ENCODE peak calls at places on chromosomes 2 and 18, in four cellular contexts. One of them, this sample, is unnamed.

GRCh38 chr18:62500174-62500573 is 22.7 kb upstream of the ZCCHC2 start:
- DNase-seq in K562: no peak
- DNase-seq in HepG2: no peak
- DNase-seq in GM12878: no peak
- DNase-seq in this sample: no peak

GRCh38 chr18:74060511-74061028 is 87.1 kb downstream of the FBXO15 start:
- DNase-seq in K562: no peak
- DNase-seq in HepG2: no peak
- DNase-seq in GM12878: no peak
- DNase-seq in this sample: no peak

GRCh38 chr18:52999633-53000032 is 659.6 kb downstream of the DCC start:
- DNase-seq in HepG2: no peak
- DNase-seq in GM12878: no peak
- DNase-seq in K562: no peak
- DNase-seq in this sample: no peak

GRCh38 chr2:60550151-60550983 is 3.1 kb downstream of the BCL11A start:
- DNase-seq in HepG2: peak; percentile 56
- DNase-seq in GM12878: no peak
- DNase-seq in K562: peak; percentile 44
- DNase-seq in this sample: peak; percentile 80

GRCh38 chr2:157777425-157777824 is 98.7 kb downstream of the ACVR1 start:
- DNase-seq in HepG2: peak; percentile 55
- DNase-seq in K562: peak; percentile 70
- DNase-seq in GM12878: no peak
- DNase-seq in this sample: peak; percentile 36

GRCh38 chr2:196480653-196481322 is 158.7 kb upstream of the CCDC150 start:
- DNase-seq in K562: no peak
- DNase-seq in HepG2: no peak
- DNase-seq in GM12878: no peak
- DNase-seq in this sample: no peak

GRCh38 chr2:224947566-224947965 is 94.7 kb downstream of the DOCK10 start:
- DNase-seq in K562: no peak
- DNase-seq in GM12878: no peak
- DNase-seq in HepG2: no peak
- DNase-seq in this sample: no peak

GRCh38 chr2:180621366-180621765 is 359.0 kb upstream of the UBE2E3 start:
- DNase-seq in HepG2: no peak
- DNase-seq in GM12878: no peak
- DNase-seq in K562: no peak
- DNase-seq in this sample: no peak

GRCh38 chr18:55607763-55608162 is 19.8 kb upstream of the TCF4 start:
- DNase-seq in HepG2: no peak
- DNase-seq in K562: no peak
- DNase-seq in GM12878: no peak
- DNase-seq in this sample: no peak

GRCh38 chr2:215749092-215749957 is 264.0 kb downstream of the MREG start:
- DNase-seq in GM12878: no peak
- DNase-seq in HepG2: peak; percentile 91
- DNase-seq in K562: no peak
- DNase-seq in this sample: no peak

GRCh38 chr2:64359892-64360657 is 93.9 kb upstream of the LGALSL start:
- DNase-seq in K562: peak; percentile 15
- DNase-seq in HepG2: peak; percentile 13
- DNase-seq in GM12878: no peak
- DNase-seq in this sample: peak; percentile 22

GRCh38 chr2:210169871-210170441 is 1.3 kb downstream of the KANSL1L start:
- DNase-seq in HepG2: peak; percentile 13
- DNase-seq in K562: no peak
- DNase-seq in GM12878: peak; percentile 30
- DNase-seq in this sample: no peak

GRCh38 chr2:239269173-239269865 is 131.5 kb downstream of the HDAC4 start:
- DNase-seq in GM12878: no peak
- DNase-seq in HepG2: no peak
- DNase-seq in K562: no peak
- DNase-seq in this sample: no peak

GRCh38 chr2:12168354-12169059 is 422.1 kb downstream of the LPIN1 start:
- DNase-seq in GM12878: no peak
- DNase-seq in HepG2: no peak
- DNase-seq in K562: no peak
- DNase-seq in this sample: no peak

GRCh38 chr2:132267372-132267771 is 105.6 kb upstream of the ANKRD30BL start:
- DNase-seq in K562: no peak
- DNase-seq in HepG2: no peak
- DNase-seq in GM12878: no peak
- DNase-seq in this sample: no peak

GRCh38 chr2:119263656-119264055 is 40.0 kb downstream of the STEAP3 start:
- DNase-seq in HepG2: no peak
- DNase-seq in GM12878: no peak
- DNase-seq in K562: no peak
- DNase-seq in this sample: no peak

GRCh38 chr2:86027196-86027912 is 78.3 kb downstream of the POLR1A start:
- DNase-seq in GM12878: no peak
- DNase-seq in K562: no peak
- DNase-seq in HepG2: no peak
- DNase-seq in this sample: no peak

GRCh38 chr2:233387225-233387624 is 32.9 kb downstream of the DGKD start:
- DNase-seq in GM12878: no peak
- DNase-seq in HepG2: no peak
- DNase-seq in K562: no peak
- DNase-seq in this sample: no peak

GRCh38 chr18:70044626-70045025 is 97.0 kb upstream of the CD226 start:
- DNase-seq in K562: no peak
- DNase-seq in HepG2: no peak
- DNase-seq in GM12878: no peak
- DNase-seq in this sample: no peak

GRCh38 chr2:172285010-172285621 is 142.3 kb upstream of the ITGA6 start:
- DNase-seq in GM12878: no peak
- DNase-seq in HepG2: no peak
- DNase-seq in K562: no peak
- DNase-seq in this sample: peak; percentile 58

GRCh38 chr2:64362562-64363026 is 91.4 kb upstream of the LGALSL start:
- DNase-seq in HepG2: no peak
- DNase-seq in GM12878: no peak
- DNase-seq in K562: no peak
- DNase-seq in this sample: no peak

GRCh38 chr2:198314559-198315153 is 510.3 kb downstream of the PLCL1 start:
- DNase-seq in GM12878: peak; percentile 4
- DNase-seq in K562: peak; percentile 6
- DNase-seq in HepG2: peak; percentile 39
- DNase-seq in this sample: no peak

GRCh38 chr2:39780825-39781600 is 2.0 kb upstream of the THUMPD2 start:
- DNase-seq in GM12878: no peak
- DNase-seq in HepG2: peak; percentile 32
- DNase-seq in K562: peak; percentile 44
- DNase-seq in this sample: no peak

GRCh38 chr2:134431837-134432437 is 178.1 kb downstream of the MGAT5 start:
- DNase-seq in HepG2: no peak
- DNase-seq in GM12878: no peak
- DNase-seq in K562: no peak
- DNase-seq in this sample: no peak

GRCh38 chr2:200408428-200409311 is 101.2 kb downstream of the KCTD18 start:
- DNase-seq in HepG2: peak; percentile 52
- DNase-seq in K562: peak; percentile 35
- DNase-seq in GM12878: no peak
- DNase-seq in this sample: no peak

GRCh38 chr2:120600335-120600734 is 135.3 kb upstream of the GLI2 start:
- DNase-seq in K562: no peak
- DNase-seq in HepG2: no peak
- DNase-seq in GM12878: no peak
- DNase-seq in this sample: no peak

GRCh38 chr2:10267551-10268465 is 34.9 kb upstream of the HPCAL1 start:
- DNase-seq in K562: no peak
- DNase-seq in HepG2: peak; percentile 38
- DNase-seq in GM12878: no peak
- DNase-seq in this sample: peak; percentile 37

GRCh38 chr2:192236136-192236535 is 41.4 kb upstream of the TMEFF2 start:
- DNase-seq in K562: no peak
- DNase-seq in GM12878: no peak
- DNase-seq in HepG2: no peak
- DNase-seq in this sample: no peak

GRCh38 chr18:79856119-79857080 is 58.7 kb downstream of the KCNG2 start:
- DNase-seq in K562: no peak
- DNase-seq in GM12878: no peak
- DNase-seq in HepG2: no peak
- DNase-seq in this sample: peak; percentile 49

GRCh38 chr18:48236822-48237221 is 172.4 kb downstream of the ZBTB7C start:
- DNase-seq in K562: no peak
- DNase-seq in GM12878: no peak
- DNase-seq in HepG2: no peak
- DNase-seq in this sample: no peak

GRCh38 chr18:48238636-48239035 is 170.5 kb downstream of the ZBTB7C start:
- DNase-seq in K562: no peak
- DNase-seq in HepG2: no peak
- DNase-seq in GM12878: no peak
- DNase-seq in this sample: no peak

DNA sequence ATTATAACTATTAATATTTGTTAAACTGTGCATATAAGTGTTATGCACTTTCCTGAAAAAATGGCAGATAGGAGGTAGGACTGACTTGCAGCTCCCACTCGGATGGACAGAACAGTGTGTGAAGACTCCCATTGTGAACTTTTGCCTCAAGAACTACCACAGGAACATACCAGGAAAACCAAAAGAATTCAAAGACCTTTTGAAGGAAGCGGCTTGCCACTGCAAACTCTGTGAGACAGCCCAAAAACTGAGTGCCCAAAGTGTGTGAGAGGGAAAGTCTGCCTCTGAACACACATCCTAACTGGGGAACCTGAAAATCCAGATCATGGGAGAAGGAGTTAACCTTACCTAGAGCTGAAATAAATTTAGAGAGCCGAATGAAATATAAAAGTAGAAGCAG is 171.0 kb downstream of the ZBTB7C start:
- DNase-seq in GM12878: no peak
- DNase-seq in HepG2: no peak
- DNase-seq in K562: no peak
- DNase-seq in this sample: no peak
- TF ChIP-seq CREB1 in GM12878: no peak
- TF ChIP-seq CREB1 in HepG2: no peak
- TF ChIP-seq CREB1 in K562: no peak
- TF ChIP-seq CREB1 in this sample: no peak

GRCh38 chr2:234488913-234489451 is 7.9 kb downstream of the ARL4C start:
- DNase-seq in K562: no peak
- DNase-seq in GM12878: peak; percentile 51
- DNase-seq in HepG2: no peak
- DNase-seq in this sample: no peak
- TF ChIP-seq NR2C2 in K562: no peak
- TF ChIP-seq NR2C2 in GM12878: no peak
- TF ChIP-seq NR2C2 in HepG2: no peak
- TF ChIP-seq NR2C2 in this sample: no peak

GRCh38 chr18:26419746-26420145 is 128.6 kb downstream of the KCTD1 start:
- DNase-seq in K562: no peak
- DNase-seq in GM12878: no peak
- DNase-seq in HepG2: no peak
- DNase-seq in this sample: no peak
- TF ChIP-seq ESRRA in K562: no peak
- TF ChIP-seq ESRRA in GM12878: no peak
- TF ChIP-seq ESRRA in HepG2: no peak
- TF ChIP-seq ESRRA in this sample: no peak

DNA sequence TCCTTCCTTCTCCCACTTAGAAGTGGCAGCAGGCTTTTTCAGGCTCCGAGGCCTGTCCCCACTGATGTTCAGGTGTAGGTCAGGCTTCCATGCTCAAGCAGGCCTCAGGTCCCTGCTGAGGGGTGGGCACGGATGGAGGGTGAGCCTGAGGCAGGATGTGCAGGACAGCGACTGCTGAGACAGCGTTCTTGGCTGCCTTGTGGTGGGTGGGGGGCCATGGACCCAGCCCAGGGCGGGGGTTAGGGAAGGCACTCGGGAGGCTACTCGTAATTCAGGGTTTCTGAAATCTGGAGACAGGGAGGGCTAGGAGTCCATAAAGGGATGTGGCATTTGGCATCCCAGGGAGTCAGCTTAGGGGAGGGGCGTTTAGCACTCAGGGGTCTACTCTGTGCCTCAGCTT is 30.3 kb downstream of the COLEC11 start:
- DNase-seq in HepG2: no peak
- DNase-seq in K562: no peak
- DNase-seq in GM12878: no peak
- DNase-seq in this sample: no peak
- TF ChIP-seq CREB1 in HepG2: no peak
- TF ChIP-seq CREB1 in K562: no peak
- TF ChIP-seq CREB1 in GM12878: no peak
- TF ChIP-seq CREB1 in this sample: no peak

DNA sequence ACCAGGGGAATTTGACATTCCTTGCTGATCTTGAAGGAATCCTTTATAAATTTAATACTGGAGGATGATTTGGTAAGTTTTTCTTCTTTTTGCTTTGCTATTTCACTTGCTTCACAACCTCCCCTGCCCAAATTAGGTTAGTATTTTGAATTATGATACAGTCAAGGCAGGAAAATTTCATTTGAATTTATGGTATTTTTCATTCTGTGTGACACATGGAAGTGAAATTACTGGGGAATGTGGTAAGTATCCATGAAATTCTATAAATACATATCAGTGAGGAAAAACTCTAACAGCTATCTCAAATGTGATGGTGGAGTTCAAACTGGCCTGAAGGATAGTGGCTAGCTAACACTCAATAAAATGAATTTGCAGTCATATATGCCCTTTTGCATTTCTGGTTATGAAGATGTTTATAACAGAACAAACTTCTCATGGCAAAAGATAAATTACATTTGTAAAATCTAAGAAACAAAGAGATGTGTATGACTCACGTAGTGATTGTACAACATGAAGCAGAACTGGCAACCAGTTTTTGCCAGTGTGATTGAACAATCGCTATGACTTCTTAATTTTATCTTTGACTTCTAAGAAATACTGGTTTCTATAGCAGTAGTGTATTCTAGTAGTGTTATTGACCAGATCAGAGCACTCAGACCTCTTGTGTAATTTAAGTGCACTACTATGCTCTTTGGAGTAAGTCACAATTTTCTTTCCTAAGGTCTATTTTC is 152.6 kb downstream of the IKZF2 start:
- DNase-seq in HepG2: no peak
- DNase-seq in K562: no peak
- DNase-seq in GM12878: no peak
- DNase-seq in this sample: no peak
- TF ChIP-seq NR2C2 in HepG2: no peak
- TF ChIP-seq NR2C2 in K562: no peak
- TF ChIP-seq NR2C2 in GM12878: no peak
- TF ChIP-seq NR2C2 in this sample: no peak